ENCODE peak calls at places on chromosomes 4 and X, in four cellular contexts. D, A, W and F are unnamed samples.

GRCh38 chr4:83267835-83268475 is 16.6 kb downstream of the COQ2 start:
- DNase-seq in W (no peak), D (no peak), A (no peak), F (no peak)

GRCh38 chr4:86508436-86508835 is 85.7 kb upstream of the PTPN13 start:
- DNase-seq in D (no peak), W (no peak), A (no peak), F (no peak)

GRCh38 chr4:153655928-153656327 is 28.2 kb upstream of the TLR2 start:
- DNase-seq in W (no peak), D (no peak), A (no peak), F (no peak)

GRCh38 chr4:73544620-73545019 is 63.1 kb downstream of the AFM start:
- DNase-seq in W (no peak), A (no peak), D (peak; percentile 41), F (no peak)

GRCh38 chr4:184168406-184169019 is 49.2 kb downstream of the ENPP6 start:
- DNase-seq in A (no peak), W (peak; percentile 79), D (peak; percentile 26), F (peak; percentile 46)

GRCh38 chr4:80312124-80312523 is 23.4 kb upstream of the CFAP299 start:
- DNase-seq in W (no peak), D (no peak), A (no peak), F (no peak)

GRCh38 chr4:40731792-40732245 is 17.9 kb upstream of the NSUN7 start:
- DNase-seq in A (no peak), D (peak; percentile 28), W (no peak), F (no peak)

GRCh38 chrX:15853586-15854079 is 980 bp downstream of the AP1S2 start:
- DNase-seq in D (no peak), W (no peak), A (no peak), F (no peak)

GRCh38 chrX:475926-476723 is 89.4 kb upstream of the PPP2R3B start:
- DNase-seq in D (no peak), A (no peak), W (no peak), F (no peak)

GRCh38 chrX:102845020-102845419 is 92.1 kb upstream of the RAB40AL start:
- DNase-seq in W (no peak), D (no peak), A (no peak), F (no peak)

GRCh38 chr4:108890491-108890890 is 127.6 kb upstream of the ETNPPL start:
- DNase-seq in W (no peak), A (no peak), D (no peak), F (no peak)

GRCh38 chr4:153109296-153109868 is 94.9 kb upstream of the TRIM2 start:
- DNase-seq in W (no peak), A (no peak), D (no peak), F (no peak)

GRCh38 chrX:112968351-112969133 is 127.9 kb upstream of the AMOT start:
- DNase-seq in W (no peak), A (no peak), D (no peak), F (no peak)

GRCh38 chr4:151766691-151767090 is 5.9 kb upstream of the GATB start:
- DNase-seq in D (no peak), W (no peak), A (no peak), F (peak; percentile 12)

GRCh38 chr4:185781555-185782215 is 30.3 kb downstream of the SORBS2 start:
- DNase-seq in A (no peak), W (no peak), D (no peak), F (no peak)

GRCh38 chrX:154494715-154495114 is 4.3 kb upstream of the SLC10A3 start:
- DNase-seq in W (no peak), D (no peak), A (no peak), F (no peak)

GRCh38 chrX:97267376-97267775 is 383.7 kb downstream of the RPA4 start:
- DNase-seq in W (no peak), A (no peak), D (no peak), F (no peak)

GRCh38 chr4:81136161-81136910 is 78.7 kb downstream of the PRKG2 start:
- DNase-seq in W (no peak), D (no peak), A (no peak), F (no peak)

GRCh38 chrX:72604112-72604511 is 31.5 kb upstream of the HDAC8 start:
- DNase-seq in W (no peak), D (no peak), A (no peak), F (no peak)

GRCh38 chrX:155577682-155578081 is 35.1 kb downstream of the TMLHE start:
- DNase-seq in W (no peak), D (no peak), A (peak; percentile 2), F (no peak)

GRCh38 chr4:169707958-169708643 is 49.6 kb downstream of the HPF1 start:
- DNase-seq in W (no peak), A (no peak), D (no peak), F (no peak)

GRCh38 chrX:38473715-38474114 is 87.6 kb upstream of the TSPAN7 start:
- DNase-seq in A (no peak), D (no peak), W (no peak), F (no peak)

GRCh38 chr4:122658818-122659295 is 38.0 kb upstream of the IL21 start:
- DNase-seq in W (no peak), D (no peak), A (peak; percentile 20), F (no peak)

GRCh38 chr4:65791807-65792308 is 121.6 kb upstream of the EPHA5 start:
- DNase-seq in W (no peak), D (no peak), A (no peak), F (peak; percentile 4)

GRCh38 chr4:151296227-151296626 is 19.3 kb downstream of the PRSS48 start:
- DNase-seq in D (no peak), W (no peak), A (no peak), F (no peak)

GRCh38 chr4:78608684-78609083 is 57.1 kb downstream of the ANXA3 start:
- DNase-seq in A (no peak), W (no peak), D (no peak), F (no peak)

GRCh38 chrX:72038016-72038415 is 93.7 kb downstream of the RTL5 start:
- DNase-seq in D (no peak), A (no peak), W (no peak), F (no peak)

GRCh38 chr4:12924728-12925320 is 559.3 kb downstream of the RAB28 start:
- DNase-seq in A (no peak), D (peak; percentile 71), W (no peak), F (no peak)

GRCh38 chr4:98571161-98571786 is 87.1 kb downstream of the TSPAN5 start:
- DNase-seq in W (no peak), D (no peak), A (no peak), F (no peak)

GRCh38 chr4:4818440-4819212 is 40.8 kb upstream of the MSX1 start:
- DNase-seq in D (no peak), A (no peak), W (no peak), F (no peak)

GRCh38 chr4:87506974-87507701 is 22.0 kb downstream of the SPARCL1 start:
- DNase-seq in D (no peak), A (no peak), W (no peak), F (no peak)

DNA sequence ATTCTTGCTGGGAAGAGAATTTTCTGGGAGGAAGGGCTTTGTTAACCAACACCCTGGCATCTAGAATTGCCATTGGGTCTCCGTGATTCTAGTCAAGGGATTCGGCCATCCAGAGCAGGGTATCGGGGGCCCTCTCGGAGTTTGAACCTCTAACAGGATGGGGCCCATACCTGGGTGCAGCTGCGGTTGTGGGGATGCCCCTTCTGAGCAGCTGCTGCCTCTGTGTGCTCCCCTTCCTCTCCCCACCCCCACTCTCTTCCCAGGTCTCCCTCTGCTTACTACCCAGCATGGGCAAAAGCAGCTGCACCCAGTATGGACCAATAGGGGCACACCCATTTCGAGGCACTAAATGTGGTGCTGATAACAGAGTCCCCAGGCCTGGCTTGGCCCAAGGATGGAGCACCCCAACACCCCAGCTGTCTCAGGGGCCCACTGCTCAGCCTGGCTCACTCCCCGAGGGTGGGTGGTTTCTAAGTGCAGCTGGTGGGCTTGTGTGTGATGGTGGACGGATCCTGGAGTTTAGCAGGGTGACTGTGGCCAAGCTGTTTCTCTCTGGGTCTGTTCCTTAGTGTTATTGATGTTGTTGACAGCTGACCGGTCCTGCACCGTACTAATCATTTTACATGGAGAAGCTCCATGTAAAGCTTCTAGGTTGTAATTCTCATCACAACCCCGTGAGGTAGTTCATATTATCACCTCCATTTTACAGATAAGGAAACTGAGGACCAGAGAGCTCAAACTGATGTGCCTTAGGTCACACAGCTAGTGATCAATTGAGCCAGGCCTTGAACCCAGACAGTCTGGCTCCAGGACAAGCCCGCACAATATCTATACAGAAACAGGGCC is 13.2 kb upstream of the KIAA0232 start:
- DNase-seq in W (no peak), D (no peak), A (no peak), F (no peak)
- TF ChIP-seq MYC in W (no peak), D (no peak), A (no peak), F (no peak)

GRCh38 chr4:3292571-3293409 is at the start of gene RGS12:
- DNase-seq in D (peak; percentile 88), W (peak; percentile 99), A (peak; percentile 25), F (peak; percentile 87)
- TF ChIP-seq EP300 in D (no peak), W (no peak), A (no peak), F (no peak)

DNA sequence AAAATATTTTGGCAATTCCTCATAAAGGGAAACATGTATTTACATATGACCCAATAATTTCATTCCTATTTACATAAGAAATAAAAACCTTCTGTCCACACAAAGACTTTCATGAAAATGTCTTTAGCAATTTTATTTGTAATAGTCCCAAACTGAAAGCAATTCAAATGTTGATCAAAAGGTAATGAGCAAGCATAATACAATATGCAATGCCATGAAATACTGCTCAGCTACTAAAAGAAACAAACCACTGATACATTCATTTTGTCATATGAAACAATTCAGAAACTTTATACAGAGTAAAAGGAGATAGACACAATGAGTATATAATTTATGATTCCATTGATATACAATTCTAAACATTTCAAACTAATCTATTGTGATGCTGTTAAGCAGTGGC is 335.8 kb downstream of the GASK1B start:
- DNase-seq in W (no peak), A (no peak), D (no peak), F (no peak)
- TF ChIP-seq MYC in W (no peak), A (no peak), D (no peak), F (no peak)

DNA sequence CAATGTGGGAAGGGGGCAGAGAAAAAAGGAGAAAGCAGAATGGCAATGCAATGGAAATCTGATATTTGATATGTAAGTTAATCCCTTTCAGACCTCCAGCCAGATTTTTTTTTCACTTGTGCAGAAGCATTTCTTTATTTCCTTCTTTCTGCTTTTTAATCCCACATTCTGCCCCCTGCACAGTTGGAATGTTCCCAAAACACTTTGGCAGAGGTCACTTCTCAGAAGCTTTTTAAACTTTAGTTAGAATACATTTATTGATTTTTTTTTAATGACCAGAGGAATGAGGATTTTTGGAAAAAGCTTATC is 174.4 kb downstream of the ADGRL3 start:
- DNase-seq in A (no peak), D (no peak), W (no peak), F (no peak)
- TF ChIP-seq EP300 in A (no peak), D (no peak), W (no peak), F (no peak)

GRCh38 chrX:7690842-7691241 is 152.1 kb upstream of the VCX start:
- DNase-seq in A (no peak), D (no peak), W (no peak), F (no peak)
- TF ChIP-seq MYC in A (no peak), D (no peak), W (no peak), F (no peak)

GRCh38 chr4:174154455-174154854 is 129.0 kb downstream of the FBXO8 start:
- DNase-seq in W (no peak), D (no peak), A (no peak), F (peak; percentile 27)
- TF ChIP-seq EP300 in W (no peak), D (no peak), A (no peak), F (no peak)